ENCODE peak calls at places on chromosomes 13 and 19, in six cellular contexts. Z is psoas muscle; F is MCF 10A; I is activated CD8-positive, alpha-beta T cell treated with anti-CD3 and anti-CD28 coated beads, Interleukin-2, amount 10 ng/mL, durations not matched to agents 7 days and 5 days; C is iPS DF 19.7; K is EL. X is an unnamed sample.

GRCh38 chr13:45074721-45075120 is 45.6 kb upstream of the GTF2F2 start:
- DNase-seq in I (no peak), K (no peak), C (no peak), F (no peak), Z (no peak), X (no peak)

GRCh38 chr19:11306337-11306736 is 10.4 kb downstream of the TSPAN16 start:
- DNase-seq in K (no peak), I (no peak), F (no peak), Z (no peak), C (no peak), X (no peak)

GRCh38 chr13:30616927-30617314 is 799 bp upstream of the USPL1 start:
- DNase-seq in K (peak), F (peak), I (peak), C (peak), Z (peak), X (peak)

GRCh38 chr19:11984986-11985385 is 20.1 kb downstream of the ZNF763 start:
- DNase-seq in K (no peak), Z (no peak), F (no peak), I (peak), C (no peak), X (no peak)

GRCh38 chr13:80340643-80341097 is 256 bp downstream of the SPRY2 start:
- DNase-seq in C (no peak), F (peak), I (peak), K (no peak), Z (no peak), X (peak)

GRCh38 chr13:107874456-107874855 is 340.9 kb downstream of the LIG4 start:
- DNase-seq in Z (no peak), C (no peak), K (no peak), F (no peak), I (no peak), X (no peak)

GRCh38 chr19:46180701-46181385 is 32.8 kb downstream of the IGFL2 start:
- DNase-seq in K (peak), Z (no peak), C (no peak), I (no peak), F (peak), X (no peak)

GRCh38 chr13:49756263-49756662 is 36.2 kb downstream of the KPNA3 start:
- DNase-seq in Z (no peak), K (no peak), C (no peak), F (no peak), I (no peak), X (no peak)

GRCh38 chr13:111866731-111867245 is 200.2 kb upstream of the SOX1 start:
- DNase-seq in K (no peak), C (no peak), Z (no peak), F (no peak), I (no peak), X (no peak)

GRCh38 chr19:8251025-8251472 is 41.9 kb downstream of the CERS4 start:
- DNase-seq in C (no peak), F (peak), Z (peak), K (no peak), I (no peak), X (peak)

GRCh38 chr19:13164370-13165090 is 14.3 kb downstream of the IER2 start:
- DNase-seq in K (peak), C (no peak), I (peak), Z (peak), F (peak), X (peak)

GRCh38 chr13:24747248-24748151 is 16.5 kb upstream of the RNF17 start:
- DNase-seq in Z (no peak), C (no peak), I (peak), K (peak), F (no peak), X (no peak)

GRCh38 chr13:76129305-76130040 is 493.3 kb downstream of the LMO7 start:
- DNase-seq in F (no peak), Z (no peak), K (no peak), I (no peak), C (no peak), X (no peak)

X was measured in lung.